ENCODE peak calls at places on chromosomes 13 and 19, in five cellular contexts. J is HCT116, W is HepG2, L is H1, P is K562. N is an unnamed sample.

GRCh38 chr19:18449552-18449951 is 11.6 kb upstream of the ISYNA1 start:
- DNase-seq in W (no peak), P (no peak), J (no peak), L (no peak), N (no peak)

GRCh38 chr19:49588370-49589122 is 2.4 kb upstream of the PRR12 start:
- DNase-seq in J (no peak), P (no peak), L (no peak), W (no peak), N (no peak)

GRCh38 chr13:72062566-72062965 is 195.6 kb upstream of the DACH1 start:
- DNase-seq in J (no peak), W (no peak), L (peak), P (no peak), N (no peak)

GRCh38 chr13:50119593-50119992 is 104.3 kb downstream of the KCNRG start:
- DNase-seq in J (no peak), P (no peak), L (no peak), W (no peak), N (no peak)

GRCh38 chr13:89550842-89551422 is 1796.6 kb upstream of the MIR17HG start:
- DNase-seq in J (no peak), L (no peak), W (no peak), P (no peak), N (no peak)

GRCh38 chr19:36773223-36773579 is 594 bp upstream of the ZNF850 start:
- DNase-seq in L (no peak), P (no peak), J (no peak), W (no peak), N (no peak)

GRCh38 chr13:44368062-44368591 is 5.5 kb upstream of the SERP2 start:
- DNase-seq in W (no peak), P (peak), L (no peak), J (no peak), N (no peak)

GRCh38 chr19:30651066-30651465 is 278.9 kb downstream of the ZNF536 start:
- DNase-seq in P (no peak), W (no peak), L (no peak), J (no peak), N (no peak)

GRCh38 chr13:19601749-19602725 is 31.4 kb upstream of the MPHOSPH8 start:
- DNase-seq in W (peak), L (peak), J (no peak), P (peak), N (no peak)

GRCh38 chr19:42553292-42554045 is 25.2 kb upstream of the CEACAM1 start:
- DNase-seq in W (peak), J (no peak), L (no peak), P (no peak), N (no peak)

GRCh38 chr19:49337267-49338022 is 2.2 kb downstream of the CD37 start:
- DNase-seq in W (no peak), L (no peak), J (no peak), P (no peak), N (no peak)

GRCh38 chr13:25473864-25474263 is 102.1 kb downstream of the ATP8A2 start:
- DNase-seq in P (no peak), J (no peak), L (no peak), W (no peak), N (no peak)

GRCh38 chr19:40422428-40423226 is 3.2 kb downstream of the SERTAD1 start:
- DNase-seq in P (no peak), L (no peak), J (no peak), W (no peak), N (no peak)

GRCh38 chr13:20616059-20616797 is 49.3 kb downstream of the IFT88 start:
- DNase-seq in W (no peak), P (no peak), L (no peak), J (no peak), N (no peak)

GRCh38 chr19:28420731-28421550 is 792.0 kb downstream of the UQCRFS1 start:
- DNase-seq in W (no peak), J (no peak), L (no peak), P (no peak), N (no peak)

GRCh38 chr19:49335784-49336481 is 727 bp downstream of the CD37 start:
- DNase-seq in L (no peak), J (no peak), P (no peak), W (no peak), N (no peak)

GRCh38 chr19:2273356-2274184 is 8.4 kb downstream of the PEAK3 start:
- DNase-seq in L (peak), J (peak), W (peak), P (peak), N (peak)

GRCh38 chr19:5993516-5994406 is 15.8 kb upstream of the RANBP3 start:
- DNase-seq in J (no peak), W (no peak), L (no peak), P (no peak), N (no peak)
- TF ChIP-seq EZH2 in J (no peak), W (no peak), L (no peak), P (no peak), N (no peak)

GRCh38 chr19:5696196-5697021 is 6.3 kb downstream of the RPL36 start:
- DNase-seq in P (no peak), J (no peak), W (no peak), L (no peak), N (no peak)
- TF ChIP-seq ATF3 in P (no peak), J (no peak), W (no peak), L (no peak), N (no peak)

DNA sequence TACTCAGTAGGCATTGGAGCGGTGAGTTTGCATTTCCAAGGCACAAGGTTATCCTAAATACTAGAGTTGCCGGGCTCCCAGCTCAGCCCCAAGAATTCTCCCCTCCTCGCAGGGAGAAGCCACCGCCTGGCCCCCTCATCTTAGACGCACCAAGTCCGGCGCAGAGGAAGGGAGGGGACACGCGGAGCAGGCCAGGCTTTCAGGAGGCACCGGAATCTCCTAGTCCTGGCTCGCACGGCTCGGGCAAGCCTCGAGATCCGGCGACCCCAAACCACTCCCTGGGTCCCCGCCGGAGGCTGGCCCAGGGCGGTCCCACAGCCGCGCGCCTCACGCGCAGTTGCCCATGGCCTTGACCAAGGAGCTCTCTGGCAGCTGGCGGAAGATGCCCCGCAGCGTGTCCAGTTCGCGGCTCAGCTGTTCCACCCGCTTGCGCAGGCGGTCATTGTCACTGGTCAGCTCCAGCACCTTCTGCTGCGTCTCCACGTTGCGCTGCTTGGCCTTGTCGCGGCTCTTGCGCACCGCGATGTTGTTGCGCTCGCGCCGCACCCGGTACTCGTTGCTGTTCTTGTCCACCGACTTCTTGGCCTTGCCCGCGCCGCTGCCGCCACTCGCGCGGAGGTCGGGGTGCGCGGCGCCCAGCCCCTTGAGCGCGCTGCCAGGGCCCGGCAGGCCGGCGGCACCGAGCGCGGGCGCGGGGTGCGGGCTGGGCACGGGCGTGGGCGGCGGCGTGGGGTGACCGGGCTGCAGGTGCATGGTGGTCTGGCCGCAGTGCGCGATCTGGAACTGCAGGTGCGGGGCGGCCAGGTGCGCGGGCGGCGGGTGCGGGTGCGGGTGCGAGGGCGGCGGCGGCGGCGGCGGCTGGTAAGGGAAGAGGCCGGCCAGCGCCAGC is 1.1 kb downstream of the CEBPA start:
- DNase-seq in L (no peak), P (no peak), W (no peak), J (no peak), N (no peak)
- TF ChIP-seq EZH2 in L (peak), P (no peak), W (no peak), J (no peak), N (peak)

DNA sequence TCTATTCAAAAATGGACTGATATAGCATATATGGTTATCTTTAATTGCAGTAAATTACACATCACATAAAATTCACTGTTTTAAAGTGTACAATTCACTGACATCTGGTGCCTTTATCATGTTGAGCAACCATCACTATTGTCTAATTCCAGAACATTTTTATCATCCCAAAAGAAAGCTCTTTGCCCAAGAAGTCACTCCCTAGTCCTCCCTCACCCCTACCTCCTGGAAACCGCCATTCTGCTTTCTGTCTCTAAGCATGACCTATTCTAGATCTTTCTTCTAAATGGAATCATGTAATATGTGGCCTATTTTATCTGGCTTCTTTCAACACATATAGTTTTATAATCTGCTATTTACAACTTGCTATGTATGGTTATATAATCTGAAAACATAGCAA is 525.6 kb downstream of the DCT start:
- DNase-seq in J (no peak), P (no peak), W (no peak), L (no peak), N (no peak)
- TF ChIP-seq ATF3 in J (no peak), P (no peak), W (no peak), L (no peak), N (no peak)

GRCh38 chr19:55451522-55452380 is 8.7 kb upstream of the SHISA7 start:
- DNase-seq in P (peak), J (no peak), L (no peak), W (no peak), N (no peak)
- TF ChIP-seq EZH2 in P (no peak), J (no peak), L (peak), W (peak), N (no peak)

DNA sequence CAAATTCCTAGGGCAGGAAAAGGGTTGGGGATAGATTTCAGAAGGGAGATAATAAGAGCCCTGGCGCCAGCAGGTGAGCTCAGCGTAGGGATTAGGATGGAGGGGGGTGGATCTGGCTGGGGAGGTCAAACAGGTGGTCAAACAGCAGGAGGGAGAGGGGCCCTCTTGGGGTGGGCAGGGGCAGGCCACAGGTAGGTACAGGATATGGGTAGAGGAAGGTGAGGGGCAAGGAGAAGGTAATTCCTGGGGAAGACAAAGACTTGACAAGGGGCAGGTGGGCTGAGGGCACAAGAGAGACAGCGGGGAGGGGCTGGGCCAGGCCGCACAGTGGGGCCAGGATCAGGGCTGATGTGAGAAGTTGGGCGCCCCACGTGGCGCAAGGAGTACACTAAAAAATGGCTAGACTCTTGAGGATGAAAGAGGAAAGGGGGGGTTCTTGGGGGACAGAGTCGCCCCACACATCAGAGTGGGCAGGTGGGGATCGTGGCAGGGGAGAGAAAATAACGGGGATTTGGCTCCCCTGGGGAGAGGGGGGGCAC is 713 bp downstream of the KRI1 start:
- DNase-seq in L (no peak), P (peak), J (no peak), W (no peak), N (no peak)
- TF ChIP-seq ATF3 in L (no peak), P (no peak), J (no peak), W (no peak), N (no peak)

GRCh38 chr19:45152504-45153338 is 8.1 kb downstream of the NKPD1 start:
- DNase-seq in J (no peak), L (no peak), P (no peak), W (no peak), N (no peak)
- TF ChIP-seq EZH2 in J (no peak), L (peak), P (no peak), W (no peak), N (no peak)